ENCODE peak calls at places on chromosomes 7 and 10, in five cellular contexts. N is cardiac fibroblast, E is type B pancreatic cell, H is neural crest cell, Y is coronary artery. T is an unnamed sample.

GRCh38 chr10:36441557-36441956 is 683.8 kb upstream of the ANKRD30A start:
- DNase-seq in N (no peak), E (no peak), H (no peak), Y (no peak), T (no peak)

GRCh38 chr7:50404392-50404791 is 45.8 kb downstream of the FIGNL1 start:
- DNase-seq in N (no peak), E (no peak), H (no peak), Y (no peak), T (no peak)

GRCh38 chr10:32054087-32054486 is 2.1 kb downstream of the KIF5B start:
- DNase-seq in N (peak), E (no peak), H (no peak), Y (no peak), T (no peak)

GRCh38 chr7:42099837-42100508 is 137.0 kb downstream of the GLI3 start:
- DNase-seq in N (no peak), E (no peak), H (no peak), Y (no peak), T (no peak)

GRCh38 chr7:152894295-152895170 is 135.0 kb downstream of the ACTR3B start:
- DNase-seq in N (peak), E (no peak), H (peak), Y (no peak), T (no peak)

GRCh38 chr10:12975266-12975665 is 26.2 kb downstream of the CCDC3 start:
- DNase-seq in N (no peak), E (no peak), H (no peak), Y (peak), T (no peak)

GRCh38 chr7:50779427-50779826 is 3.3 kb downstream of the GRB10 start:
- DNase-seq in N (no peak), E (no peak), H (no peak), Y (no peak), T (no peak)

GRCh38 chr10:34102917-34103506 is 712.1 kb downstream of the PARD3 start:
- DNase-seq in N (peak), E (no peak), H (no peak), Y (no peak), T (peak)

GRCh38 chr10:50360077-50360476 is 108.8 kb upstream of the ASAH2 start:
- DNase-seq in N (no peak), E (no peak), H (no peak), Y (no peak), T (no peak)

GRCh38 chr10:69733791-69734261 is 67.9 kb upstream of the COL13A1 start:
- DNase-seq in N (peak), E (no peak), H (no peak), Y (no peak), T (no peak)

GRCh38 chr7:81768951-81769778 is 682 bp downstream of the HGF start:
- DNase-seq in N (peak), E (no peak), H (no peak), Y (no peak), T (no peak)

GRCh38 chr10:113540845-113541553 is 11.9 kb upstream of the HABP2 start:
- DNase-seq in N (no peak), E (no peak), H (no peak), Y (no peak), T (no peak)

GRCh38 chr10:20855398-20856038 is 41.6 kb downstream of the NEBL start:
- DNase-seq in N (peak), E (no peak), H (no peak), Y (no peak), T (no peak)

GRCh38 chr7:36227223-36227622 is 74.2 kb downstream of the EEPD1 start:
- DNase-seq in N (peak), E (no peak), H (no peak), Y (no peak), T (no peak)

GRCh38 chr10:23013581-23014335 is 81.6 kb upstream of the MSRB2 start:
- DNase-seq in N (no peak), E (no peak), H (no peak), Y (no peak), T (no peak)

GRCh38 chr7:128172963-128173362 is 68.1 kb upstream of the LEP start:
- DNase-seq in N (no peak), E (no peak), H (no peak), Y (no peak), T (no peak)

GRCh38 chr7:2796358-2797352 is 47.5 kb downstream of the GNA12 start:
- DNase-seq in N (peak), E (no peak), H (no peak), Y (peak), T (no peak)

GRCh38 chr10:118458957-118459641 is 117.0 kb upstream of the FAM204A start:
- DNase-seq in N (no peak), E (no peak), H (no peak), Y (no peak), T (no peak)

GRCh38 chr10:118101501-118101900 is 54.8 kb upstream of the RAB11FIP2 start:
- DNase-seq in N (no peak), E (no peak), H (no peak), Y (no peak), T (no peak)

GRCh38 chr7:36082910-36083309 is 70.1 kb upstream of the EEPD1 start:
- DNase-seq in N (no peak), E (no peak), H (no peak), Y (peak), T (no peak)

GRCh38 chr10:2987185-2987768 is 80.1 kb upstream of the PFKP start:
- DNase-seq in N (no peak), E (no peak), H (no peak), Y (no peak), T (no peak)

GRCh38 chr10:110392860-110393732 is 88.4 kb upstream of the SMNDC1 start:
- DNase-seq in N (peak), E (no peak), H (no peak), Y (no peak), T (no peak)

GRCh38 chr7:149743481-149743880 is 29.9 kb downstream of the ZNF467 start:
- DNase-seq in N (no peak), E (no peak), H (no peak), Y (no peak), T (no peak)

GRCh38 chr10:55426138-55426537 is 625.1 kb upstream of the PCDH15 start:
- DNase-seq in N (no peak), E (peak), H (no peak), Y (no peak), T (peak)

GRCh38 chr10:84337199-84337598 is 8.8 kb downstream of the CCSER2 start:
- DNase-seq in N (peak), E (no peak), H (no peak), Y (no peak), T (no peak)

GRCh38 chr7:5704534-5704922 is 76.9 kb downstream of the RNF216 start:
- DNase-seq in N (peak), E (no peak), H (peak), Y (no peak), T (peak)

GRCh38 chr7:91355680-91356435 is 91.6 kb downstream of the FZD1 start:
- DNase-seq in N (no peak), E (no peak), H (no peak), Y (no peak), T (no peak)

GRCh38 chr7:98573816-98574215 is 43.3 kb upstream of the NPTX2 start:
- DNase-seq in N (no peak), E (no peak), H (no peak), Y (no peak), T (no peak)

GRCh38 chr7:8436965-8437364 is 3.6 kb downstream of the NXPH1 start:
- DNase-seq in N (peak), E (peak), H (peak), Y (no peak), T (no peak)

GRCh38 chr7:114263219-114263618 is 151.4 kb upstream of the FOXP2 start:
- DNase-seq in N (no peak), E (no peak), H (no peak), Y (no peak), T (no peak)

GRCh38 chr7:31171216-31171750 is 119.2 kb downstream of the ADCYAP1R1 start:
- DNase-seq in N (no peak), E (no peak), H (no peak), Y (no peak), T (no peak)

GRCh38 chr7:142231716-142232115 is 26.1 kb downstream of the PRSS58 start:
- DNase-seq in N (peak), E (no peak), H (peak), Y (no peak), T (no peak)
- TF ChIP-seq CTCF in N (peak), E (peak), H (peak), Y (no peak), T (peak)

GRCh38 chr10:103041391-103041790 is 123.3 kb downstream of the CNNM2 start:
- DNase-seq in N (no peak), E (no peak), H (no peak), Y (no peak), T (no peak)

GRCh38 chr10:103042129-103042528 is 124.0 kb downstream of the CNNM2 start:
- DNase-seq in N (no peak), E (no peak), H (no peak), Y (no peak), T (no peak)

GRCh38 chr10:103042908-103043307 is 124.8 kb downstream of the CNNM2 start:
- DNase-seq in N (no peak), E (no peak), H (no peak), Y (no peak), T (no peak)

GRCh38 chr10:103040424-103040823 is 122.3 kb downstream of the CNNM2 start:
- DNase-seq in N (peak), E (no peak), H (no peak), Y (no peak), T (no peak)

GRCh38 chr10:103038570-103038969 is 120.5 kb downstream of the CNNM2 start:
- DNase-seq in N (no peak), E (no peak), H (no peak), Y (no peak), T (no peak)
- TF ChIP-seq CTCF in N (no peak), E (no peak), H (no peak), Y (no peak), T (no peak)

GRCh38 chr10:121753726-121754476 is 155.7 kb upstream of the FGFR2 start:
- DNase-seq in N (peak), E (no peak), H (no peak), Y (no peak), T (no peak)
- TF ChIP-seq CTCF in N (peak), E (peak), H (peak), Y (no peak), T (peak)

GRCh38 chr7:7183061-7183832 is 903 bp downstream of the C1GALT1 start:
- DNase-seq in N (peak), E (peak), H (no peak), Y (no peak), T (no peak)

GRCh38 chr7:7183833-7184463 is 1.6 kb downstream of the C1GALT1 start:
- DNase-seq in N (peak), E (no peak), H (no peak), Y (no peak), T (no peak)

GRCh38 chr7:7182156-7183060 is at the start of gene C1GALT1:
- DNase-seq in N (peak), E (peak), H (peak), Y (peak), T (peak)

GRCh38 chr7:7180725-7181428 is 1.5 kb upstream of the C1GALT1 start:
- DNase-seq in N (no peak), E (no peak), H (no peak), Y (no peak), T (no peak)

DNA sequence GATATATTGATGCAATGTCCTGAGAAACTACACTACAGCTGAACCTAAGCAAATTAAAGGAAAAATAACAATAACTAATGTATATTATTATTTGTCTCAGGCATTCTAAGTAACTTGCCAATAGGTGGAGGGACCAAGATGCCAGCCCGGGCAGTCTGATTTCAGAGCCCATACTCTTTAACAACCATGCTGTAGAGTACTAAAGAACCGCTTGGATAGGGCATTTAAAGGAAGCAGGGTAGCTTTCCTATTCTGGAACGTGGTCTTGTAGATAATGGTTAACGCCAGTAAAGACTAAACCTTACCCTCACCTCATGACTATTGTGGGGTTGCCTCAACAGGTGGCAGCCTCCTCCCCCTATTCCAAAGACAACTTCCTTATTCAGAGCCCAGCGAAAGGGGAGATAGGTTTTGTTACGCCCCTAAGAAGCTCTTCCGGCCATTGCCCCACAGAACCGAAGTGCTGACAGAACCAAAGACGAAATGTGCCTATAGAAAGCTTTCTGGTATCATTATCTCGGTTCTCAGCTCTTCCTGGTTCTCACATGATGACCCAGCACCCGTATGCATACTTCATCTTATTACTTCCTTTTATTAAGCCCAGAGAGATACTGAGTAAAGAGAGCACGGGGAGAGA is 707 bp upstream of the C1GALT1 start:
- DNase-seq in N (no peak), E (no peak), H (no peak), Y (no peak), T (no peak)
- TF ChIP-seq CTCF in N (no peak), E (no peak), H (no peak), Y (no peak), T (no peak)

T was measured in osteocyte.